ENCODE peak calls at places on chromosomes 5 and 9, in five cellular contexts. One of them, this sample, is unnamed.

GRCh38 chr5:135843571-135844337 is 9.3 kb downstream of the SLC25A48 start:
- DNase-seq in GM23248: no peak
- DNase-seq in SK-N-SH: no peak
- DNase-seq in OCI-LY7: no peak
- DNase-seq in PC-3: peak; percentile 16
- DNase-seq in this sample: no peak

GRCh38 chr9:121206516-121207370 is 5.1 kb upstream of the RAB14 start:
- DNase-seq in GM23248: no peak
- DNase-seq in SK-N-SH: no peak
- DNase-seq in OCI-LY7: peak; percentile 44
- DNase-seq in PC-3: no peak
- DNase-seq in this sample: no peak

GRCh38 chr5:155274484-155274883 is 260.9 kb downstream of the KIF4B start:
- DNase-seq in GM23248: no peak
- DNase-seq in SK-N-SH: no peak
- DNase-seq in OCI-LY7: no peak
- DNase-seq in PC-3: no peak
- DNase-seq in this sample: no peak

GRCh38 chr9:136738960-136739359 is 3.8 kb downstream of the LCN10 start:
- DNase-seq in GM23248: no peak
- DNase-seq in SK-N-SH: no peak
- DNase-seq in OCI-LY7: no peak
- DNase-seq in PC-3: no peak
- DNase-seq in this sample: no peak

GRCh38 chr9:110048473-110048975 is 159.4 kb downstream of the C9orf152 start:
- DNase-seq in GM23248: peak; percentile 85
- DNase-seq in SK-N-SH: peak; percentile 85
- DNase-seq in OCI-LY7: peak; percentile 88
- DNase-seq in PC-3: peak; percentile 65
- DNase-seq in this sample: peak; percentile 86

GRCh38 chr5:65062684-65063083 is 294.0 kb downstream of the CWC27 start:
- DNase-seq in GM23248: peak; percentile 99
- DNase-seq in SK-N-SH: no peak
- DNase-seq in OCI-LY7: no peak
- DNase-seq in PC-3: peak; percentile 70
- DNase-seq in this sample: peak; percentile 65

GRCh38 chr9:72807765-72808445 is 144.9 kb downstream of the ALDH1A1 start:
- DNase-seq in GM23248: peak; percentile 35
- DNase-seq in SK-N-SH: peak; percentile 15
- DNase-seq in OCI-LY7: peak; percentile 6
- DNase-seq in PC-3: peak; percentile 29
- DNase-seq in this sample: no peak

GRCh38 chr9:15485836-15486678 is 24.7 kb downstream of the PSIP1 start:
- DNase-seq in GM23248: peak; percentile 58
- DNase-seq in SK-N-SH: no peak
- DNase-seq in OCI-LY7: peak; percentile 24
- DNase-seq in PC-3: peak; percentile 51
- DNase-seq in this sample: peak; percentile 29

GRCh38 chr5:95555553-95555952 is 652 bp downstream of the ARSK start:
- DNase-seq in GM23248: peak; percentile 38
- DNase-seq in SK-N-SH: no peak
- DNase-seq in OCI-LY7: no peak
- DNase-seq in PC-3: peak; percentile 5
- DNase-seq in this sample: no peak

GRCh38 chr9:134299883-134300282 is 26.4 kb upstream of the RXRA start:
- DNase-seq in GM23248: no peak
- DNase-seq in SK-N-SH: no peak
- DNase-seq in OCI-LY7: no peak
- DNase-seq in PC-3: no peak
- DNase-seq in this sample: no peak

GRCh38 chr9:94600258-94600657 is 6.6 kb upstream of the FBP2 start:
- DNase-seq in GM23248: no peak
- DNase-seq in SK-N-SH: no peak
- DNase-seq in OCI-LY7: peak; percentile 68
- DNase-seq in PC-3: no peak
- DNase-seq in this sample: no peak

GRCh38 chr5:61298580-61298979 is 33.5 kb upstream of the ZSWIM6 start:
- DNase-seq in GM23248: no peak
- DNase-seq in SK-N-SH: no peak
- DNase-seq in OCI-LY7: no peak
- DNase-seq in PC-3: peak; percentile 81
- DNase-seq in this sample: peak; percentile 35

GRCh38 chr9:127078988-127079387 is 43.4 kb downstream of the ANGPTL2 start:
- DNase-seq in GM23248: no peak
- DNase-seq in SK-N-SH: no peak
- DNase-seq in OCI-LY7: no peak
- DNase-seq in PC-3: no peak
- DNase-seq in this sample: no peak

GRCh38 chr9:86637515-86637914 is 283.3 kb upstream of the TUT7 start:
- DNase-seq in GM23248: peak; percentile 43
- DNase-seq in SK-N-SH: peak; percentile 45
- DNase-seq in OCI-LY7: peak; percentile 4
- DNase-seq in PC-3: no peak
- DNase-seq in this sample: peak; percentile 52

GRCh38 chr5:72288923-72289322 is 31.1 kb downstream of the MRPS27 start:
- DNase-seq in GM23248: no peak
- DNase-seq in SK-N-SH: no peak
- DNase-seq in OCI-LY7: no peak
- DNase-seq in PC-3: no peak
- DNase-seq in this sample: no peak

GRCh38 chr5:117220730-117221129 is 646.1 kb upstream of the SEMA6A start:
- DNase-seq in GM23248: no peak
- DNase-seq in SK-N-SH: no peak
- DNase-seq in OCI-LY7: no peak
- DNase-seq in PC-3: no peak
- DNase-seq in this sample: no peak

GRCh38 chr5:109992264-109992915 is 302.7 kb downstream of the MAN2A1 start:
- DNase-seq in GM23248: no peak
- DNase-seq in SK-N-SH: peak; percentile 7
- DNase-seq in OCI-LY7: no peak
- DNase-seq in PC-3: peak; percentile 17
- DNase-seq in this sample: no peak

GRCh38 chr5:170315154-170315553 is 17.6 kb upstream of the LCP2 start:
- DNase-seq in GM23248: no peak
- DNase-seq in SK-N-SH: no peak
- DNase-seq in OCI-LY7: no peak
- DNase-seq in PC-3: no peak
- DNase-seq in this sample: peak; percentile 64

GRCh38 chr9:16867571-16868311 is 2.7 kb downstream of the BNC2 start:
- DNase-seq in GM23248: peak; percentile 70
- DNase-seq in SK-N-SH: no peak
- DNase-seq in OCI-LY7: no peak
- DNase-seq in PC-3: peak; percentile 78
- DNase-seq in this sample: peak; percentile 46

GRCh38 chr5:98763001-98763630 is 10.3 kb upstream of the RGMB start:
- DNase-seq in GM23248: peak; percentile 71
- DNase-seq in SK-N-SH: no peak
- DNase-seq in OCI-LY7: no peak
- DNase-seq in PC-3: peak; percentile 63
- DNase-seq in this sample: no peak

GRCh38 chr9:137318565-137318964 is 16.5 kb upstream of the NRARP start:
- DNase-seq in GM23248: no peak
- DNase-seq in SK-N-SH: peak; percentile 29
- DNase-seq in OCI-LY7: no peak
- DNase-seq in PC-3: no peak
- DNase-seq in this sample: no peak

GRCh38 chr9:19995619-19996018 is 206.8 kb upstream of the SLC24A2 start:
- DNase-seq in GM23248: no peak
- DNase-seq in SK-N-SH: no peak
- DNase-seq in OCI-LY7: no peak
- DNase-seq in PC-3: no peak
- DNase-seq in this sample: no peak

GRCh38 chr9:121765021-121765950 is 113.9 kb downstream of the DAB2IP start:
- DNase-seq in GM23248: peak; percentile 62
- DNase-seq in SK-N-SH: peak; percentile 48
- DNase-seq in OCI-LY7: no peak
- DNase-seq in PC-3: peak; percentile 63
- DNase-seq in this sample: peak; percentile 50

GRCh38 chr5:93995126-93995621 is 253.8 kb upstream of the POU5F2 start:
- DNase-seq in GM23248: peak; percentile 44
- DNase-seq in SK-N-SH: no peak
- DNase-seq in OCI-LY7: no peak
- DNase-seq in PC-3: peak; percentile 29
- DNase-seq in this sample: no peak

GRCh38 chr5:93601433-93602175 is 18.6 kb downstream of the NR2F1 start:
- DNase-seq in GM23248: no peak
- DNase-seq in SK-N-SH: peak; percentile 78
- DNase-seq in OCI-LY7: no peak
- DNase-seq in PC-3: no peak
- DNase-seq in this sample: no peak

GRCh38 chr9:122820490-122820845 is 7.9 kb downstream of the PDCL start:
- DNase-seq in GM23248: no peak
- DNase-seq in SK-N-SH: no peak
- DNase-seq in OCI-LY7: no peak
- DNase-seq in PC-3: no peak
- DNase-seq in this sample: no peak

GRCh38 chr9:6417186-6417585 is 4.2 kb downstream of the UHRF2 start:
- DNase-seq in GM23248: peak; percentile 27
- DNase-seq in SK-N-SH: no peak
- DNase-seq in OCI-LY7: no peak
- DNase-seq in PC-3: no peak
- DNase-seq in this sample: no peak

GRCh38 chr9:123414921-123415592 is 59.1 kb downstream of the CRB2 start:
- DNase-seq in GM23248: peak; percentile 48
- DNase-seq in SK-N-SH: no peak
- DNase-seq in OCI-LY7: no peak
- DNase-seq in PC-3: no peak
- DNase-seq in this sample: no peak

GRCh38 chr5:33981408-33982171 is 2.9 kb downstream of the SLC45A2 start:
- DNase-seq in GM23248: peak; percentile 53
- DNase-seq in SK-N-SH: no peak
- DNase-seq in OCI-LY7: no peak
- DNase-seq in PC-3: peak; percentile 25
- DNase-seq in this sample: no peak

DNA sequence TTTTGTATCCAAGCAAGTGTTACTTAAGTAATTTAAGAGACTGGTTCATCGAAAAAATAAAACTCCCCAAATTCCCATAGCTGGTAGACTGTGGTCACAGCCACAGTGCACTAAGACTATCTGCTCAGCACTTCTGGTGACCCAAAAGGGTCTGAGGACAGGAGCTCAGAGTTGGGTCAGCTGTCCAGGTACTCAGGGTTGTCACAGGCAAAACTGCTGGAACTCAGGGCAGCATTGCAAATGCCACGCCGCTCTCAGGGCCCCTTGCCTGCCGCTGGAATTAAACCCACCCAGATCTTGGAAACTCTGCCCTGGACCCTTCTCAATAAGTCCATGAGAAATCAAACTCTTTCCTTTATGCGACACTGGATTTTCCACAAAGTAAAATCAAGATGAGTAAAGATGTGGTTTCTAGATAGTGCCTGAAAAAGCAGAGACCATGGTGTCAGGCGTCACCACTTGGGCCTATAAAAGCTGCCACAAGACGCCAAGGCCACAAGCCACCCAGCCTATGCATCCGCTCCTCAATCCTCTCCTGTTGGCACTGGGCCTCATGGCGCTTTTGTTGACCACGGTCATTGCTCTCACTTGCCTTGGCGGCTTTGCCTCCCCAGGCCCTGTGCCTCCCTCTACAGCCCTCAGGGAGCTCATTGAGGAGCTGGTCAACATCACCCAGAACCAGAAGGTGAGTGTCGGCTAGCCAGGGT is at the start of gene IL13:
- DNase-seq in GM23248: no peak
- DNase-seq in SK-N-SH: no peak
- DNase-seq in OCI-LY7: no peak
- DNase-seq in PC-3: no peak
- DNase-seq in this sample: no peak
- TF ChIP-seq EZH2phosphoT487 in GM23248: no peak
- TF ChIP-seq EZH2phosphoT487 in SK-N-SH: no peak
- TF ChIP-seq EZH2phosphoT487 in OCI-LY7: no peak
- TF ChIP-seq EZH2phosphoT487 in PC-3: no peak
- TF ChIP-seq EZH2phosphoT487 in this sample: no peak

GRCh38 chr5:43300112-43300511 is 13.1 kb downstream of the HMGCS1 start:
- DNase-seq in GM23248: no peak
- DNase-seq in SK-N-SH: no peak
- DNase-seq in OCI-LY7: no peak
- DNase-seq in PC-3: no peak
- DNase-seq in this sample: no peak
- TF ChIP-seq EZH2phosphoT487 in GM23248: no peak
- TF ChIP-seq EZH2phosphoT487 in SK-N-SH: no peak
- TF ChIP-seq EZH2phosphoT487 in OCI-LY7: no peak
- TF ChIP-seq EZH2phosphoT487 in PC-3: no peak
- TF ChIP-seq EZH2phosphoT487 in this sample: no peak

GRCh38 chr9:77462066-77462465 is 186.1 kb downstream of the GNA14 start:
- DNase-seq in GM23248: no peak
- DNase-seq in SK-N-SH: no peak
- DNase-seq in OCI-LY7: no peak
- DNase-seq in PC-3: no peak
- DNase-seq in this sample: no peak
- TF ChIP-seq EZH2phosphoT487 in GM23248: no peak
- TF ChIP-seq EZH2phosphoT487 in SK-N-SH: no peak
- TF ChIP-seq EZH2phosphoT487 in OCI-LY7: no peak
- TF ChIP-seq EZH2phosphoT487 in PC-3: no peak
- TF ChIP-seq EZH2phosphoT487 in this sample: no peak

DNA sequence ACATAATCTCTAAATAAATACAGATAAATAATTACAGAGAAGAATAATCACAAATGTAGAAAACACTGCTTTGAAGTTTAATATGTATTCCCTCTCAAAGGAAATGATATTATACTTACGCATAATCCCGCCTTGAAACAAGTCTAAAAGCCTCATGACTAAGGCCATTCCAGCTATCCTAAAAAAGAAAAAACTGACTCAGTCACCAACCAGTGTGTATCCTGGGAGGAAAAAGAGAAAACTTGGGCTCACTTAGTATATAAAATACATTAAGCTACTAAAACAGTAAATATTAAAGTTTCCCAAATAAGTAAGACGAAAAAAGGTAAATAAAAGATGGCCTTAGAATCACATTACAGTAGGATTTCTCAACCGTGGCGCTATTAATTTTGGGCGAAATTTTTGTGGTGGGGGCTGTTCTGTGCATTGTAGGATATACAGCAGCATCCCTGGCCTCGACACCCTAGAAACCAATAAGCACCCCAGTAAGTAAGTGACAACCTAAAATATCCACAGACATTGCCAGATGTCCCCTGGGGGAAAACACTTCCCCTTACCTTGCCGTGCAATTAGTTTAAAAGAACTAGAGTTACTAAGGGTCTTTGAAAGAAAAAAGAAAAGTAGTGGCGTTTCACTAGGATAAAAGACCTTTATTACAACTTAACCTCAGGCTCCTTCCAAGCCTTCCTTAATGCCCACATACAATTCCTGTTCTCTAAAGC is 1.1 kb downstream of the HSPA9 start:
- DNase-seq in GM23248: peak; percentile 74
- DNase-seq in SK-N-SH: no peak
- DNase-seq in OCI-LY7: peak; percentile 35
- DNase-seq in PC-3: peak; percentile 16
- DNase-seq in this sample: no peak
- TF ChIP-seq EZH2phosphoT487 in GM23248: no peak
- TF ChIP-seq EZH2phosphoT487 in SK-N-SH: no peak
- TF ChIP-seq EZH2phosphoT487 in OCI-LY7: no peak
- TF ChIP-seq EZH2phosphoT487 in PC-3: no peak
- TF ChIP-seq EZH2phosphoT487 in this sample: no peak

This sample was measured in hepatocyte.